ENCODE peak calls at places on chromosome 19, in five cellular contexts. S, N, Z, W and A are unnamed samples.

GRCh38 chr19:6271721-6272410 is 7.9 kb downstream of the MLLT1 start:
- DNase-seq in Z (no peak), W (peak; percentile 90), N (peak; percentile 32), S (no peak), A (no peak)

GRCh38 chr19:45762870-45763631 is 6.0 kb downstream of the SIX5 start:
- DNase-seq in W (no peak), Z (no peak), N (no peak), S (no peak), A (no peak)

GRCh38 chr19:16834747-16835146 is 5.5 kb downstream of the SIN3B start:
- DNase-seq in S (no peak), Z (peak; percentile 52), N (no peak), W (no peak), A (no peak)

GRCh38 chr19:45154064-45154827 is 6.5 kb downstream of the NKPD1 start:
- DNase-seq in W (no peak), N (peak; percentile 47), S (no peak), Z (peak; percentile 42), A (no peak)

GRCh38 chr19:45781282-45782161 is 768 bp downstream of the DMPK start:
- DNase-seq in S (no peak), N (no peak), Z (no peak), W (peak; percentile 82), A (no peak)

GRCh38 chr19:49638360-49638759 is 1.6 kb downstream of the RRAS start:
- DNase-seq in N (no peak), W (no peak), S (peak; percentile 46), Z (no peak), A (peak; percentile 40)

GRCh38 chr19:16894080-16894479 is 5.3 kb downstream of the F2RL3 start:
- DNase-seq in Z (no peak), W (no peak), S (no peak), N (no peak), A (no peak)

GRCh38 chr19:49335784-49336481 is 727 bp downstream of the CD37 start:
- DNase-seq in W (peak; percentile 19), Z (peak; percentile 18), S (no peak), N (no peak), A (no peak)

GRCh38 chr19:18650048-18650435 is 13.2 kb downstream of the KLHL26 start:
- DNase-seq in N (no peak), W (no peak), Z (no peak), S (no peak), A (peak; percentile 69)

GRCh38 chr19:41994521-41994971 is 516 bp upstream of the ATP1A3 start:
- DNase-seq in W (no peak), S (no peak), Z (no peak), N (no peak), A (no peak)

GRCh38 chr19:54256250-54257115 is 590 bp downstream of the LILRB5 start:
- DNase-seq in S (no peak), N (no peak), W (no peak), Z (no peak), A (no peak)

GRCh38 chr19:53883231-53883661 is 1.2 kb downstream of the PRKCG start:
- DNase-seq in S (peak; percentile 77), N (no peak), Z (no peak), W (no peak), A (no peak)

GRCh38 chr19:41456342-41456918 is 13.5 kb downstream of the ERICH4 start:
- DNase-seq in Z (no peak), W (no peak), N (no peak), S (no peak), A (no peak)

GRCh38 chr19:33245948-33246728 is 20.5 kb upstream of the SLC7A10 start:
- DNase-seq in Z (peak; percentile 39), S (no peak), W (no peak), N (no peak), A (no peak)

GRCh38 chr19:57465680-57466381 is 8.9 kb upstream of the VN1R1 start:
- DNase-seq in Z (peak; percentile 32), N (no peak), W (no peak), S (no peak), A (peak; percentile 41)

GRCh38 chr19:33512021-33512420 is 9.6 kb downstream of the PEPD start:
- DNase-seq in N (no peak), S (no peak), Z (no peak), W (no peak), A (no peak)

GRCh38 chr19:37902668-37903067 is 3.7 kb downstream of the WDR87 start:
- DNase-seq in S (peak; percentile 83), W (peak; percentile 69), Z (peak; percentile 91), N (peak; percentile 40), A (peak; percentile 41)

GRCh38 chr19:45008554-45008953 is 7.3 kb downstream of the RELB start:
- DNase-seq in S (no peak), N (no peak), W (no peak), Z (no peak), A (no peak)

GRCh38 chr19:7679017-7679720 is 1.5 kb upstream of the TRAPPC5 start:
- DNase-seq in S (peak; percentile 82), N (no peak), Z (peak; percentile 76), W (no peak), A (no peak)

GRCh38 chr19:35846038-35846668 is 6.2 kb downstream of the NPHS1 start:
- DNase-seq in Z (peak; percentile 20), S (no peak), W (no peak), N (no peak), A (no peak)

GRCh38 chr19:38952395-38953165 is 21.8 kb downstream of the MRPS12 start:
- DNase-seq in W (no peak), N (no peak), Z (peak; percentile 42), S (peak; percentile 39), A (no peak)

GRCh38 chr19:30640266-30640965 is 268.2 kb downstream of the ZNF536 start:
- DNase-seq in S (no peak), N (peak; percentile 18), Z (no peak), W (no peak), A (no peak)

GRCh38 chr19:58097783-58098681 is at the start of gene ZSCAN18:
- DNase-seq in W (peak; percentile 98), S (peak; percentile 99), N (peak; percentile 95), Z (peak; percentile 96), A (peak; percentile 59)

GRCh38 chr19:778910-779653 is 18.2 kb upstream of the PTBP1 start:
- DNase-seq in S (no peak), N (peak; percentile 84), Z (no peak), W (peak; percentile 87), A (no peak)

GRCh38 chr19:19232231-19232630 is 20.5 kb downstream of the NCAN start:
- DNase-seq in W (no peak), N (no peak), Z (no peak), S (no peak), A (no peak)

GRCh38 chr19:7515091-7515470 is 822 bp upstream of the ZNF358 start:
- DNase-seq in N (no peak), W (peak; percentile 95), Z (no peak), S (no peak), A (no peak)

GRCh38 chr19:44839272-44839671 is 6.8 kb upstream of the NECTIN2 start:
- DNase-seq in N (no peak), W (no peak), Z (no peak), S (no peak), A (no peak)

GRCh38 chr19:45766919-45767346 is 2.1 kb downstream of the SIX5 start:
- DNase-seq in W (no peak), S (no peak), N (no peak), Z (no peak), A (no peak)

GRCh38 chr19:29798783-29799182 is 13.0 kb upstream of the CCNE1 start:
- DNase-seq in S (no peak), Z (no peak), N (no peak), W (no peak), A (no peak)

GRCh38 chr19:33393286-33394005 is 19.9 kb downstream of the CEBPG start:
- DNase-seq in Z (no peak), S (peak; percentile 25), W (peak; percentile 64), N (no peak), A (no peak)

GRCh38 chr19:36136975-36137686 is 2.7 kb upstream of the CAPNS1 start:
- DNase-seq in S (no peak), N (peak; percentile 63), W (peak; percentile 90), Z (no peak), A (peak; percentile 59)

GRCh38 chr19:5692785-5693194 is 2.7 kb downstream of the RPL36 start:
- DNase-seq in N (no peak), W (no peak), Z (peak; percentile 41), S (no peak), A (no peak)